ENCODE peak calls at places on chromosomes 6 and 20, in five cellular contexts. A is neuronal stem cell, O is H9, X is H1, T is trophoblast cell. Q is an unnamed sample.

GRCh38 chr20:25280574-25281535 is 33.0 kb downstream of the PYGB start:
- DNase-seq in O (no peak), A (no peak), X (peak; percentile 41), T (no peak), Q (no peak)

GRCh38 chr6:145112711-145113148 is 622.6 kb downstream of the EPM2A start:
- DNase-seq in X (no peak), T (peak; percentile 95), A (no peak), O (no peak), Q (peak; percentile 86)

GRCh38 chr20:58481541-58482021 is 33.6 kb downstream of the APCDD1L start:
- DNase-seq in X (peak; percentile 96), O (peak; percentile 79), A (peak; percentile 64), T (no peak), Q (peak; percentile 60)

GRCh38 chr6:36924131-36924530 is 30.4 kb upstream of the PI16 start:
- DNase-seq in O (no peak), T (no peak), A (no peak), X (no peak), Q (peak; percentile 25)

GRCh38 chr6:160419488-160419887 is 71.3 kb downstream of the SLC22A3 start:
- DNase-seq in A (no peak), O (no peak), T (no peak), X (no peak), Q (no peak)

GRCh38 chr20:39291301-39291700 is 329.2 kb downstream of the DHX35 start:
- DNase-seq in O (no peak), A (no peak), X (no peak), T (no peak), Q (no peak)

GRCh38 chr20:21808863-21809664 is 103.6 kb downstream of the PAX1 start:
- DNase-seq in X (peak; percentile 97), O (peak; percentile 80), A (peak; percentile 55), T (peak; percentile 8), Q (no peak)

GRCh38 chr20:34023937-34024732 is 30.4 kb downstream of the RALY start:
- DNase-seq in A (no peak), T (no peak), O (no peak), X (no peak), Q (no peak)

GRCh38 chr6:3312604-3313167 is 53.9 kb downstream of the PSMG4 start:
- DNase-seq in X (no peak), A (no peak), T (no peak), O (no peak), Q (no peak)

GRCh38 chr20:46505501-46505900 is 7.9 kb downstream of the ZNF334 start:
- DNase-seq in T (no peak), X (no peak), A (no peak), O (no peak), Q (no peak)

GRCh38 chr20:46501337-46501942 is 11.9 kb downstream of the ZNF334 start:
- DNase-seq in O (no peak), X (no peak), A (no peak), T (no peak), Q (no peak)

GRCh38 chr20:46507760-46508407 is 5.5 kb downstream of the ZNF334 start:
- DNase-seq in A (no peak), X (no peak), T (no peak), O (no peak), Q (no peak)

DNA sequence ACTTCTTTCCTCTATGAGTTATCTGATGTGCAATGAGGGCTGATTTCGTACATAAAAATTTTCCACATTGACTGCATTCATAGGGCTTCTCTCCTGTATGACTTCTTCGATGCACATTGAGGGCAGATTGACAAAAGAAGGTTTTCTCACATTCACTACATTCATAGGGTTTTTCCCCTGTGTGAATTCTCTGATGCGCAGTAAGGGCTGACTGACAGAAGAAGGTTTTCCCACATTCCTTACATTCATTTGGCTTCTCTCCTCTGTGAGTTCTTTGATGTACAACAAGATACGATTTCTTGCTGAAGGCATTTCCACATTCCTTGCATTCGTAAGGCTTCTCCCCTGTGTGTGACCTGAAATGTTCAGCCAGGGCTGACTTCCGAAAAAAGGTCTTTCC is 11.4 kb downstream of the ZNF334 start:
- DNase-seq in X (no peak), O (no peak), T (peak; percentile 42), A (no peak), Q (no peak)
- H3K9me3 ChIP-seq in X (peaks cover 77% of the 10 kb centered on the region), O (peaks cover 77% of the 10 kb centered on the region), T (peaks cover 9% of the 10 kb centered on the region), A (peaks cover 86% of the 10 kb centered on the region), Q (peaks cover 84% of the 10 kb centered on the region)

GRCh38 chr6:39307462-39307861 is 6.8 kb downstream of the KCNK17 start:
- DNase-seq in X (no peak), O (no peak), T (no peak), A (no peak), Q (no peak)

GRCh38 chr6:39302011-39302410 is 12.2 kb downstream of the KCNK17 start:
- DNase-seq in A (no peak), O (no peak), T (no peak), X (no peak), Q (no peak)

GRCh38 chr6:39302669-39303424 is 11.4 kb downstream of the KCNK17 start:
- DNase-seq in X (peak; percentile 97), A (peak; percentile 75), T (peak; percentile 68), O (peak; percentile 91), Q (peak; percentile 67)

GRCh38 chr6:39303425-39304153 is 10.6 kb downstream of the KCNK17 start:
- DNase-seq in T (no peak), X (no peak), A (no peak), O (no peak), Q (no peak)

DNA sequence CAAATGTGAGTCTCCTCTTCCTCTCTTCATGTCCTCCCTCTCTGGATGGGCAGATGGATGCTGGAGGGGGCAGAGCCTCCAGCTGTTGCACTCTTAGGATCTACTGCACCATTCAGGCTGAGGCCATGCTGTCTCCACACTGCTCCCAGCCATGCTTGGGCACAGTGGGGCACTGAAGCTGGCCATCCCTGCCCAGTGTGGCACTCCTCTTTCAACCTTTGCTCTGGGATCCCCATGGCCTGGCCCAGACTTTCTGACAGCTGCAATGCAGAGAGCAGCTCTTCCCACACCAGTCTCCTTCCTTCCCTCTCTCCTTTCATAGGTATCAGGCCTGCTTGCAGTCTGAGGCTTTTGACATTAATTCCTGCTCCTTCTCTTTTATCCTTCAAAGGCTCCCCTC is 9.3 kb downstream of the KCNK17 start:
- DNase-seq in A (no peak), O (no peak), T (no peak), X (no peak), Q (no peak)
- H4K8ac ChIP-seq in A (no peak overlapping the region), O (no peak overlapping the region), T (no peak overlapping the region), X (no peak overlapping the region), Q (no peak overlapping the region)

DNA sequence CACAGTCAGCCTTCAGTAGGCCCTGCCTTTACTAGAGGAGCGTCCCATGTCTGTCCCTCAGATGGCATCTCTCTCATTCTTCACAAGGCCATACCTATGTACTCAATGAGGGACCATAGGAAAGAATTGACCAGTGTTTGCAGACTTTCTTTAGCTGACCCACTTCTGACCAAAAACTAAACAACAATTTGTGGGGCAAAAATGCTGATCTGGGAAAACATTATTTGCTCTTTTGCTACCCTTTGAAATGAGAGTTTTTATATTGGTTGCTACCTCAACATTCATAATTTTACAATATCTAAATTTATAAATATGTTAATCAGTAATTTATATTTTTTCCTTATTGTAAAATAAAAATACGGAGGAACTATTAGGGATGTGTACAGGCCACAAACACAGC is 539.4 kb upstream of the GJE1 start:
- DNase-seq in T (no peak), X (no peak), A (no peak), O (no peak), Q (no peak)
- H2BK12ac ChIP-seq in T (no peak overlapping the region), X (no peak overlapping the region), A (no peak overlapping the region), O (no peak overlapping the region), Q (no peak overlapping the region)

DNA sequence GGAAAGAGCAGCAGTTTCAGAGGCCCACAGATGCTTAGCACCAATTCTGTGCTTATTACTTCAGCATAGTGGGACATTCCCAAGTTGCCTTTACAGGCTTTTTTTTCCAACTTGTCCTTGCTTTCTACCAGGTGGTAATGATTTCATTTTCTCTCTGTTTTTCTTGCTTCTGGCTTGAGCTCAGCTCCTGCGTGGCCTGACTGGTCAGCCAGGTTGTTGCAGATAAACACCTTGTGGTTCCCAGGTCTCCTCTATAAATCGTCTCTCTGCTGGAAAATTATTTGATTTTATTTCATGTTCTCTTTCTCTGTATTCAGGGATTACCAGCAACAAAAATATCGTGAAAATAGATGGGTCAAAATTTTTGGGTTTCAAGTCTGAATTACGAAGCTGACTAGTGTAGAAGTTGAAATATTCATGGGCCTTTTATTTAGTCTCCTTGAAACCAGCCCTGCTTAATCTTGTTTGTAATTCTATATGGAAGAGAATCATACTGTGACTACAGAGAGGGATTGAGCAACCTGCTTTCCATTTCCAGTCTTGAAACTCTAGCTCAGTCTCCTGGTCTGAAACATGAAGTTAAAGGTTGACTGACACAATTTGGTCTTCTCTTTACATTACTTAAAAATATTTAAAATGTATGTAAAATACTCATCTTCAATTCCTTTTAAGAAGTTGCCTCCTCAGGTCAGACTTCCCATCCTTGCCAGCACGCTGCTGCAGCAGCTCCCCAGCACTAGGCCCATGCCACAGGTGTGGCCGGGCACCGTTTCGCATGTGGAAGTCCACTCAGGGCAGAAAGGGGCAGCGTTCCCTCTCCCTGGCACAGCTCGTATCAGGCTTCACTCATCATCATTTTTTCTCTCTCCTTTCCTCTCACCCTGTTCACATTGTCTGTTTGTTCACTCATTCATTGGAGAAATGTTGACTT is 7.0 kb downstream of the DUSP22 start:
- DNase-seq in O (no peak), A (no peak), T (no peak), X (no peak), Q (peak; percentile 47)
- H3K9me3 ChIP-seq in O (peaks cover 79% of the 10 kb centered on the region), A (no peaks in the 10 kb centered on the region), T (peaks cover 40% of the 10 kb centered on the region), X (peaks cover 52% of the 10 kb centered on the region), Q (no peaks in the 10 kb centered on the region)

DNA sequence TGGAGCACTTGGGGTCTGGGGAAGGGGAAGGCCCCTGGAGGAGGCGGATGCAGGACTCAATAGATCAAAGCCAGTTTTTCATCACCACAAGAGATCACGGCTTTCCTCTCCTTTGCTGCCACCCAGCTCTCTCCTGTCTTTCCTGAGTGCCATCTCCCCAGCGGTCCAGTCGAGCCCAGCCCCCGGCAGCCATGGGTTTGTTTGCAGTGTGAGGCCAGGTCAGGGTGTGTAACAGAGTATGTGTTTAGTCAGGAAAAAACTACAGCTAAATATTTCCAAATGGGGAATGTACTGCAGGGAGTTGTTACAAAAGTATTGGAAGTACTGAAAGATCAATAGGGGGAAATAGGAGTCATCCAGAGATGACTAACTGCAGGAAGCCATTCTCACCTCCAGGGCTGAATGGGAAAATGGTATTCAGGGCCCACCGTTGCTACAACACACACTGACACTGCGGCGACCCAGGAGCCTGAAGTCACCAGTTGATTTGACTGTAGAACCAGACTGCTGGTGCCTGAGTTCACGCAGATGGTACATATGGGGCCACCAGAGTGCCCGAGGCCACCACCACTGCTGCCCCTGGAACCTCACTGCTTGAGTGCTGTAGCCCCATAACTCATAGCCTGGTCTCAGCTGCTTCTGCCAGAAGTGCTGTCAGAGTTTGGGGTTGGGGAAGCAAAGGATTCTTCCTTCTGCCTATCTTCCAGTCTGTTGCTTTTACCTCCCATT is 23.6 kb upstream of the FANCE start:
- DNase-seq in A (no peak), T (no peak), O (no peak), X (no peak), Q (peak; percentile 44)
- H4K8ac ChIP-seq in A (no peak overlapping the region), T (no peak overlapping the region), O (no peak overlapping the region), X (no peak overlapping the region), Q (no peak overlapping the region)

Q was measured in mesenchymal stem cell.